ENCODE peak calls at places on chromosomes 5 and 9, in four cellular contexts. B is stomach, I is tibial nerve, N is heart right ventricle. J is an unnamed sample.

GRCh38 chr9:125233678-125234077 is 7.5 kb downstream of the HSPA5 start:
- DNase-seq in B (no peak), I (no peak), N (no peak), J (peak; percentile 81)

GRCh38 chr5:59216845-59217244 is 634.0 kb downstream of the RAB3C start:
- DNase-seq in B (no peak), I (no peak), N (no peak), J (no peak)

GRCh38 chr9:136047076-136047774 is 47.9 kb downstream of the NACC2 start:
- DNase-seq in B (peak; percentile 17), I (no peak), N (no peak), J (no peak)

GRCh38 chr5:179867476-179867875 is 8.9 kb upstream of the MRNIP start:
- DNase-seq in B (no peak), I (no peak), N (no peak), J (no peak)

GRCh38 chr5:60842859-60843692 is 993 bp downstream of the ELOVL7 start:
- DNase-seq in B (no peak), I (no peak), N (no peak), J (peak; percentile 51)

GRCh38 chr5:143479394-143479793 is 75.9 kb upstream of the NR3C1 start:
- DNase-seq in B (no peak), I (no peak), N (no peak), J (peak; percentile 81)

GRCh38 chr9:92600742-92601261 is 65.0 kb upstream of the ECM2 start:
- DNase-seq in B (no peak), I (no peak), N (no peak), J (no peak)

GRCh38 chr9:93126825-93127368 is 7.2 kb downstream of the NINJ1 start:
- DNase-seq in B (no peak), I (peak; percentile 15), N (no peak), J (no peak)

GRCh38 chr5:39503148-39503547 is 78.4 kb upstream of the DAB2 start:
- DNase-seq in B (peak; percentile 26), I (no peak), N (no peak), J (no peak)

GRCh38 chr5:60257852-60258251 is 364.3 kb upstream of the PDE4D start:
- DNase-seq in B (no peak), I (no peak), N (no peak), J (no peak)

GRCh38 chr5:154783774-154784460 is 28.7 kb downstream of the LARP1 start:
- DNase-seq in B (no peak), I (no peak), N (no peak), J (no peak)

GRCh38 chr5:59042683-59043082 is 459.8 kb downstream of the RAB3C start:
- DNase-seq in B (peak; percentile 32), I (peak; percentile 28), N (peak; percentile 43), J (no peak)

GRCh38 chr5:7209583-7210139 is 186.3 kb upstream of the ADCY2 start:
- DNase-seq in B (no peak), I (no peak), N (no peak), J (no peak)

GRCh38 chr5:66960373-66961137 is 236.0 kb downstream of the CD180 start:
- DNase-seq in B (peak; percentile 31), I (no peak), N (no peak), J (no peak)

GRCh38 chr9:111050819-111051218 is 12.5 kb upstream of the LPAR1 start:
- DNase-seq in B (no peak), I (no peak), N (no peak), J (peak; percentile 40)

GRCh38 chr5:40834391-40834848 is 602 bp downstream of the RPL37 start:
- DNase-seq in B (peak; percentile 39), I (no peak), N (no peak), J (no peak)

GRCh38 chr9:131046093-131046380 is 37.1 kb downstream of the LAMC3 start:
- DNase-seq in B (no peak), I (no peak), N (no peak), J (no peak)

GRCh38 chr5:138470322-138471285 is 5.3 kb downstream of the EGR1 start:
- DNase-seq in B (no peak), I (no peak), N (no peak), J (peak; percentile 79)

GRCh38 chr9:126699401-126699851 is 85.7 kb downstream of the LMX1B start:
- DNase-seq in B (no peak), I (no peak), N (no peak), J (no peak)

GRCh38 chr9:13513710-13514444 is 234.4 kb upstream of the MPDZ start:
- DNase-seq in B (no peak), I (no peak), N (peak; percentile 6), J (peak; percentile 44)

GRCh38 chr5:149474198-149474597 is 77.0 kb downstream of the CSNK1A1 start:
- DNase-seq in B (peak; percentile 60), I (no peak), N (no peak), J (peak; percentile 87)

GRCh38 chr5:33789558-33789957 is 102.2 kb downstream of the ADAMTS12 start:
- DNase-seq in B (no peak), I (no peak), N (no peak), J (no peak)
- H3K27ac ChIP-seq in B (no peak overlapping the region), I (no peak overlapping the region), N (peak overlapping the region; percentile 38), J (no peak overlapping the region)

GRCh38 chr9:95506692-95507455 is 9.9 kb downstream of the PTCH1 start:
- DNase-seq in B (peak; percentile 54), I (no peak), N (peak; percentile 44), J (peak; percentile 62)
- TF ChIP-seq CTCF in B (no peak), I (no peak), N (no peak), J (no peak)

DNA sequence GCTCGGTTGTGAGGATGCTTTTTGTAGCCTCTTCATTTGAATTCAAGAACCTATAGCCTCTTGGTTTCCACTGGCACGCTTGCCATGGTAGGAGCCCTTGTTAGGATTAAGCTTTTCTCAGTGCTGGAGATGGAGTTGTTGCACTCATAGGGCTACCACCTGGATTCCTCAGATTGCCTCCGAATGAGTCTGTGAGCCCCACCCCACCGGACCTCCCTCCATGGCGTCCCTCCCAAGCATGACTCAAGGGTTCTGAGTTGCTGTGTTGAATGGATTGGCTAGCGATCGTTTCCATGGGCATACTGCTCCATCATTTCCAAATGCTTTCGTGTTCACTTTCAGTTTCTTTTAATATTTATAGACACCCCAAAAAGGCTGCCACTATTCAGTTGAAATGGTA is 69.9 kb downstream of the DAPK1 start:
- DNase-seq in B (no peak), I (no peak), N (no peak), J (peak; percentile 64)
- H3K27ac ChIP-seq in B (peak overlapping the region; percentile 47), I (no peak overlapping the region), N (no peak overlapping the region), J (no peak overlapping the region)

GRCh38 chr5:84379749-84380148 is 4.9 kb downstream of the EDIL3 start:
- DNase-seq in B (no peak), I (no peak), N (no peak), J (no peak)
- TF ChIP-seq CTCF in B (no peak), I (no peak), N (no peak), J (no peak)